ENCODE peak calls at places on chromosomes 16 and 17, in nine cellular contexts. One of them, this sample, is unnamed.

GRCh38 chr16:55817236-55817912 is 15.5 kb downstream of the CES1 start:
- DNase-seq in heart right ventricle: no peak
- DNase-seq in cardiac muscle cell: no peak
- DNase-seq in effector memory CD4-positive, alpha-beta T cell: no peak
- DNase-seq in astrocyte of the cerebellum: no peak
- DNase-seq in Peyer's patch: no peak
- DNase-seq in Daoy: no peak
- DNase-seq in AG04450: no peak
- DNase-seq in GM03348: no peak
- DNase-seq in this sample: no peak

GRCh38 chr16:26649646-26650045 is 417.1 kb upstream of the C16orf82 start:
- DNase-seq in heart right ventricle: no peak
- DNase-seq in cardiac muscle cell: no peak
- DNase-seq in effector memory CD4-positive, alpha-beta T cell: no peak
- DNase-seq in astrocyte of the cerebellum: no peak
- DNase-seq in Peyer's patch: no peak
- DNase-seq in Daoy: no peak
- DNase-seq in AG04450: no peak
- DNase-seq in GM03348: no peak
- DNase-seq in this sample: no peak

GRCh38 chr16:66899945-66900688 is 18.6 kb downstream of the CDH16 start:
- DNase-seq in heart right ventricle: peak; percentile 83
- DNase-seq in cardiac muscle cell: peak; percentile 89
- DNase-seq in effector memory CD4-positive, alpha-beta T cell: no peak
- DNase-seq in astrocyte of the cerebellum: no peak
- DNase-seq in Peyer's patch: peak; percentile 92
- DNase-seq in Daoy: peak; percentile 87
- DNase-seq in AG04450: peak; percentile 53
- DNase-seq in GM03348: peak; percentile 65
- DNase-seq in this sample: no peak

GRCh38 chr17:47685556-47686275 is 8.2 kb upstream of the TBKBP1 start:
- DNase-seq in heart right ventricle: no peak
- DNase-seq in cardiac muscle cell: no peak
- DNase-seq in effector memory CD4-positive, alpha-beta T cell: no peak
- DNase-seq in astrocyte of the cerebellum: no peak
- DNase-seq in Peyer's patch: no peak
- DNase-seq in Daoy: no peak
- DNase-seq in AG04450: no peak
- DNase-seq in GM03348: no peak
- DNase-seq in this sample: no peak

GRCh38 chr17:73841431-73842060 is 197.3 kb upstream of the SDK2 start:
- DNase-seq in heart right ventricle: no peak
- DNase-seq in cardiac muscle cell: peak; percentile 42
- DNase-seq in effector memory CD4-positive, alpha-beta T cell: no peak
- DNase-seq in astrocyte of the cerebellum: no peak
- DNase-seq in Peyer's patch: no peak
- DNase-seq in Daoy: peak; percentile 48
- DNase-seq in AG04450: no peak
- DNase-seq in GM03348: no peak
- DNase-seq in this sample: peak; percentile 7

GRCh38 chr16:8889893-8890548 is 7.9 kb downstream of the LITAFD start:
- DNase-seq in heart right ventricle: no peak
- DNase-seq in cardiac muscle cell: no peak
- DNase-seq in effector memory CD4-positive, alpha-beta T cell: no peak
- DNase-seq in astrocyte of the cerebellum: no peak
- DNase-seq in Peyer's patch: no peak
- DNase-seq in Daoy: no peak
- DNase-seq in AG04450: no peak
- DNase-seq in GM03348: no peak
- DNase-seq in this sample: no peak

GRCh38 chr17:20935740-20936139 is 107.1 kb downstream of the USP22 start:
- DNase-seq in heart right ventricle: no peak
- DNase-seq in cardiac muscle cell: no peak
- DNase-seq in effector memory CD4-positive, alpha-beta T cell: no peak
- DNase-seq in astrocyte of the cerebellum: peak; percentile 56
- DNase-seq in Peyer's patch: no peak
- DNase-seq in Daoy: peak; percentile 48
- DNase-seq in AG04450: no peak
- DNase-seq in GM03348: peak; percentile 46
- DNase-seq in this sample: no peak

GRCh38 chr16:85234310-85235235 is 122.3 kb upstream of the CIBAR2 start:
- DNase-seq in heart right ventricle: peak; percentile 65
- DNase-seq in cardiac muscle cell: peak; percentile 91
- DNase-seq in effector memory CD4-positive, alpha-beta T cell: no peak
- DNase-seq in astrocyte of the cerebellum: peak; percentile 49
- DNase-seq in Peyer's patch: peak; percentile 63
- DNase-seq in Daoy: peak; percentile 73
- DNase-seq in AG04450: peak; percentile 73
- DNase-seq in GM03348: peak; percentile 96
- DNase-seq in this sample: peak; percentile 73

GRCh38 chr17:79400989-79401703 is 209.7 kb downstream of the RBFOX3 start:
- DNase-seq in heart right ventricle: peak; percentile 50
- DNase-seq in cardiac muscle cell: peak; percentile 74
- DNase-seq in effector memory CD4-positive, alpha-beta T cell: peak; percentile 55
- DNase-seq in astrocyte of the cerebellum: peak; percentile 12
- DNase-seq in Peyer's patch: peak; percentile 84
- DNase-seq in Daoy: peak; percentile 62
- DNase-seq in AG04450: peak; percentile 7
- DNase-seq in GM03348: peak; percentile 94
- DNase-seq in this sample: peak; percentile 50

GRCh38 chr17:47924785-47925676 is 16.3 kb upstream of the PNPO start:
- DNase-seq in heart right ventricle: no peak
- DNase-seq in cardiac muscle cell: no peak
- DNase-seq in effector memory CD4-positive, alpha-beta T cell: no peak
- DNase-seq in astrocyte of the cerebellum: no peak
- DNase-seq in Peyer's patch: no peak
- DNase-seq in Daoy: no peak
- DNase-seq in AG04450: no peak
- DNase-seq in GM03348: no peak
- DNase-seq in this sample: no peak

GRCh38 chr17:63838586-63839184 is 3.8 kb downstream of the SMARCD2 start:
- DNase-seq in heart right ventricle: peak; percentile 85
- DNase-seq in cardiac muscle cell: no peak
- DNase-seq in effector memory CD4-positive, alpha-beta T cell: no peak
- DNase-seq in astrocyte of the cerebellum: no peak
- DNase-seq in Peyer's patch: peak; percentile 81
- DNase-seq in Daoy: no peak
- DNase-seq in AG04450: no peak
- DNase-seq in GM03348: peak; percentile 82
- DNase-seq in this sample: no peak

GRCh38 chr16:3812469-3813172 is 67.9 kb downstream of the CREBBP start:
- DNase-seq in heart right ventricle: no peak
- DNase-seq in cardiac muscle cell: no peak
- DNase-seq in effector memory CD4-positive, alpha-beta T cell: no peak
- DNase-seq in astrocyte of the cerebellum: no peak
- DNase-seq in Peyer's patch: no peak
- DNase-seq in Daoy: no peak
- DNase-seq in AG04450: no peak
- DNase-seq in GM03348: no peak
- DNase-seq in this sample: no peak

GRCh38 chr17:3043737-3044365 is 19.6 kb downstream of the OR1D5 start:
- DNase-seq in heart right ventricle: no peak
- DNase-seq in cardiac muscle cell: no peak
- DNase-seq in effector memory CD4-positive, alpha-beta T cell: no peak
- DNase-seq in astrocyte of the cerebellum: no peak
- DNase-seq in Peyer's patch: no peak
- DNase-seq in Daoy: peak; percentile 28
- DNase-seq in AG04450: no peak
- DNase-seq in GM03348: no peak
- DNase-seq in this sample: no peak

GRCh38 chr17:48296453-48296852 is 133.6 kb downstream of the SKAP1 start:
- DNase-seq in heart right ventricle: no peak
- DNase-seq in cardiac muscle cell: no peak
- DNase-seq in effector memory CD4-positive, alpha-beta T cell: no peak
- DNase-seq in astrocyte of the cerebellum: no peak
- DNase-seq in Peyer's patch: no peak
- DNase-seq in Daoy: no peak
- DNase-seq in AG04450: no peak
- DNase-seq in GM03348: no peak
- DNase-seq in this sample: no peak

GRCh38 chr16:26070595-26071170 is 378.9 kb downstream of the HS3ST4 start:
- DNase-seq in heart right ventricle: no peak
- DNase-seq in cardiac muscle cell: no peak
- DNase-seq in effector memory CD4-positive, alpha-beta T cell: no peak
- DNase-seq in astrocyte of the cerebellum: no peak
- DNase-seq in Peyer's patch: no peak
- DNase-seq in Daoy: no peak
- DNase-seq in AG04450: no peak
- DNase-seq in GM03348: no peak
- DNase-seq in this sample: no peak

GRCh38 chr17:65489413-65490170 is 71.9 kb downstream of the AXIN2 start:
- DNase-seq in heart right ventricle: no peak
- DNase-seq in cardiac muscle cell: no peak
- DNase-seq in effector memory CD4-positive, alpha-beta T cell: no peak
- DNase-seq in astrocyte of the cerebellum: no peak
- DNase-seq in Peyer's patch: no peak
- DNase-seq in Daoy: no peak
- DNase-seq in AG04450: no peak
- DNase-seq in GM03348: no peak
- DNase-seq in this sample: no peak

GRCh38 chr17:72393553-72393952 is 272.7 kb downstream of the SOX9 start:
- DNase-seq in heart right ventricle: no peak
- DNase-seq in cardiac muscle cell: no peak
- DNase-seq in effector memory CD4-positive, alpha-beta T cell: no peak
- DNase-seq in astrocyte of the cerebellum: no peak
- DNase-seq in Peyer's patch: no peak
- DNase-seq in Daoy: peak; percentile 96
- DNase-seq in AG04450: peak; percentile 60
- DNase-seq in GM03348: peak; percentile 67
- DNase-seq in this sample: no peak

GRCh38 chr16:59993101-59993500 is 1259.0 kb upstream of the GOT2 start:
- DNase-seq in heart right ventricle: no peak
- DNase-seq in cardiac muscle cell: no peak
- DNase-seq in effector memory CD4-positive, alpha-beta T cell: no peak
- DNase-seq in astrocyte of the cerebellum: no peak
- DNase-seq in Peyer's patch: no peak
- DNase-seq in Daoy: no peak
- DNase-seq in AG04450: no peak
- DNase-seq in GM03348: no peak
- DNase-seq in this sample: no peak

GRCh38 chr17:35896011-35896587 is 15.9 kb upstream of the CCL5 start:
- DNase-seq in heart right ventricle: no peak
- DNase-seq in cardiac muscle cell: no peak
- DNase-seq in effector memory CD4-positive, alpha-beta T cell: no peak
- DNase-seq in astrocyte of the cerebellum: no peak
- DNase-seq in Peyer's patch: peak; percentile 73
- DNase-seq in Daoy: no peak
- DNase-seq in AG04450: no peak
- DNase-seq in GM03348: no peak
- DNase-seq in this sample: no peak

GRCh38 chr17:4968916-4969550 is 1.4 kb upstream of the SPAG7 start:
- DNase-seq in heart right ventricle: no peak
- DNase-seq in cardiac muscle cell: no peak
- DNase-seq in effector memory CD4-positive, alpha-beta T cell: no peak
- DNase-seq in astrocyte of the cerebellum: peak; percentile 83
- DNase-seq in Peyer's patch: no peak
- DNase-seq in Daoy: peak; percentile 91
- DNase-seq in AG04450: peak; percentile 85
- DNase-seq in GM03348: peak; percentile 74
- DNase-seq in this sample: no peak

GRCh38 chr17:48770954-48771353 is 42.4 kb upstream of the HOXB13 start:
- DNase-seq in heart right ventricle: no peak
- DNase-seq in cardiac muscle cell: no peak
- DNase-seq in effector memory CD4-positive, alpha-beta T cell: no peak
- DNase-seq in astrocyte of the cerebellum: peak; percentile 20
- DNase-seq in Peyer's patch: no peak
- DNase-seq in Daoy: no peak
- DNase-seq in AG04450: no peak
- DNase-seq in GM03348: no peak
- DNase-seq in this sample: no peak

GRCh38 chr17:3773511-3773910 is 27.5 kb downstream of the ITGAE start:
- DNase-seq in heart right ventricle: no peak
- DNase-seq in cardiac muscle cell: no peak
- DNase-seq in effector memory CD4-positive, alpha-beta T cell: no peak
- DNase-seq in astrocyte of the cerebellum: peak; percentile 6
- DNase-seq in Peyer's patch: no peak
- DNase-seq in Daoy: peak; percentile 65
- DNase-seq in AG04450: peak; percentile 34
- DNase-seq in GM03348: peak; percentile 63
- DNase-seq in this sample: no peak

GRCh38 chr16:17334096-17334495 is 136.7 kb downstream of the XYLT1 start:
- DNase-seq in heart right ventricle: no peak
- DNase-seq in cardiac muscle cell: no peak
- DNase-seq in effector memory CD4-positive, alpha-beta T cell: no peak
- DNase-seq in astrocyte of the cerebellum: no peak
- DNase-seq in Peyer's patch: no peak
- DNase-seq in Daoy: peak; percentile 21
- DNase-seq in AG04450: peak; percentile 67
- DNase-seq in GM03348: peak; percentile 59
- DNase-seq in this sample: no peak

GRCh38 chr17:81315170-81315884 is 20.2 kb upstream of the SLC38A10 start:
- DNase-seq in heart right ventricle: no peak
- DNase-seq in cardiac muscle cell: no peak
- DNase-seq in effector memory CD4-positive, alpha-beta T cell: no peak
- DNase-seq in astrocyte of the cerebellum: no peak
- DNase-seq in Peyer's patch: no peak
- DNase-seq in Daoy: no peak
- DNase-seq in AG04450: no peak
- DNase-seq in GM03348: no peak
- DNase-seq in this sample: no peak

GRCh38 chr16:88453621-88454314 is 688 bp downstream of the ZFPM1 start:
- DNase-seq in heart right ventricle: no peak
- DNase-seq in cardiac muscle cell: peak; percentile 59
- DNase-seq in effector memory CD4-positive, alpha-beta T cell: peak; percentile 47
- DNase-seq in astrocyte of the cerebellum: no peak
- DNase-seq in Peyer's patch: no peak
- DNase-seq in Daoy: peak; percentile 40
- DNase-seq in AG04450: no peak
- DNase-seq in GM03348: peak; percentile 48
- DNase-seq in this sample: no peak

GRCh38 chr16:17205279-17206139 is 265.3 kb downstream of the XYLT1 start:
- DNase-seq in heart right ventricle: no peak
- DNase-seq in cardiac muscle cell: peak; percentile 56
- DNase-seq in effector memory CD4-positive, alpha-beta T cell: no peak
- DNase-seq in astrocyte of the cerebellum: peak; percentile 59
- DNase-seq in Peyer's patch: no peak
- DNase-seq in Daoy: no peak
- DNase-seq in AG04450: peak; percentile 80
- DNase-seq in GM03348: peak; percentile 59
- DNase-seq in this sample: no peak

GRCh38 chr17:12545877-12546513 is 119.7 kb upstream of the MYOCD start:
- DNase-seq in heart right ventricle: peak; percentile 31
- DNase-seq in cardiac muscle cell: peak; percentile 68
- DNase-seq in effector memory CD4-positive, alpha-beta T cell: no peak
- DNase-seq in astrocyte of the cerebellum: peak; percentile 28
- DNase-seq in Peyer's patch: peak; percentile 52
- DNase-seq in Daoy: peak; percentile 74
- DNase-seq in AG04450: no peak
- DNase-seq in GM03348: peak; percentile 82
- DNase-seq in this sample: peak; percentile 43

GRCh38 chr17:45129940-45130639 is 2.2 kb downstream of the PLCD3 start:
- DNase-seq in heart right ventricle: no peak
- DNase-seq in cardiac muscle cell: peak; percentile 30
- DNase-seq in effector memory CD4-positive, alpha-beta T cell: no peak
- DNase-seq in astrocyte of the cerebellum: no peak
- DNase-seq in Peyer's patch: peak; percentile 64
- DNase-seq in Daoy: no peak
- DNase-seq in AG04450: no peak
- DNase-seq in GM03348: no peak
- DNase-seq in this sample: no peak

GRCh38 chr17:59846391-59847165 is 46.2 kb downstream of the TUBD1 start:
- DNase-seq in heart right ventricle: no peak
- DNase-seq in cardiac muscle cell: no peak
- DNase-seq in effector memory CD4-positive, alpha-beta T cell: no peak
- DNase-seq in astrocyte of the cerebellum: peak; percentile 95
- DNase-seq in Peyer's patch: peak; percentile 70
- DNase-seq in Daoy: peak; percentile 93
- DNase-seq in AG04450: peak; percentile 84
- DNase-seq in GM03348: peak; percentile 57
- DNase-seq in this sample: no peak

GRCh38 chr17:75087558-75088453 is at the start of gene SLC16A5:
- DNase-seq in heart right ventricle: peak; percentile 91
- DNase-seq in cardiac muscle cell: peak; percentile 87
- DNase-seq in effector memory CD4-positive, alpha-beta T cell: peak; percentile 25
- DNase-seq in astrocyte of the cerebellum: no peak
- DNase-seq in Peyer's patch: peak; percentile 93
- DNase-seq in Daoy: no peak
- DNase-seq in AG04450: no peak
- DNase-seq in GM03348: peak; percentile 94
- DNase-seq in this sample: no peak

GRCh38 chr16:89697161-89697615 is 4.3 kb downstream of the SPATA2L start:
- DNase-seq in heart right ventricle: no peak
- DNase-seq in cardiac muscle cell: no peak
- DNase-seq in effector memory CD4-positive, alpha-beta T cell: no peak
- DNase-seq in astrocyte of the cerebellum: no peak
- DNase-seq in Peyer's patch: peak; percentile 43
- DNase-seq in Daoy: no peak
- DNase-seq in AG04450: no peak
- DNase-seq in GM03348: no peak
- DNase-seq in this sample: no peak

This sample was measured in DMS 273 treated with DMSO at 0.1 percent for 48 hours.